ENCODE peak calls at places on chromosomes 12 and 14, in six cellular contexts. D, J, S, G, V and N are unnamed samples.

GRCh38 chr12:2057041-2057792 is 4.4 kb downstream of the CACNA1C start:
- ATAC-seq in S (peak; percentile 78), V (no peak), G (no peak), D (no peak), J (peak; percentile 17), N (no peak)

GRCh38 chr12:108234155-108234554 is 105.0 kb downstream of the CMKLR1 start:
- ATAC-seq in G (no peak), V (no peak), J (peak; percentile 73), D (no peak), S (no peak), N (no peak)

GRCh38 chr12:121026274-121027045 is 10.2 kb upstream of the C12orf43 start:
- ATAC-seq in G (no peak), D (peak; percentile 64), V (no peak), J (no peak), S (peak; percentile 87), N (no peak)

GRCh38 chr14:91246051-91246852 is 1.7 kb upstream of the GPR68 start:
- ATAC-seq in G (peak; percentile 73), J (no peak), S (no peak), V (peak; percentile 65), D (no peak), N (no peak)

GRCh38 chr14:68526420-68527105 is 266.3 kb downstream of the ZFP36L1 start:
- ATAC-seq in S (no peak), G (no peak), V (no peak), D (no peak), J (peak; percentile 48), N (no peak)

GRCh38 chr12:50734409-50735263 is 29.3 kb upstream of the ATF1 start:
- ATAC-seq in S (peak; percentile 78), G (peak; percentile 37), D (peak; percentile 88), V (no peak), J (peak; percentile 50), N (no peak)

GRCh38 chr14:20799955-20800544 is 2.6 kb downstream of the RNASE1 start:
- ATAC-seq in V (no peak), S (peak; percentile 70), J (peak; percentile 51), D (no peak), G (no peak), N (peak; percentile 75)

GRCh38 chr14:73754911-73755360 is 40.8 kb upstream of the PNMA1 start:
- ATAC-seq in V (no peak), J (peak; percentile 20), D (no peak), G (no peak), S (no peak), N (no peak)

GRCh38 chr14:79332504-79333197 is 878.7 kb downstream of the DIO2 start:
- ATAC-seq in J (no peak), V (no peak), D (no peak), G (no peak), S (no peak), N (no peak)

GRCh38 chr14:52351561-52352491 is 37.7 kb downstream of the PTGER2 start:
- ATAC-seq in S (no peak), J (peak; percentile 69), G (peak; percentile 96), D (peak; percentile 92), V (peak; percentile 95), N (peak; percentile 79)

GRCh38 chr12:127621366-127621765 is 645.6 kb upstream of the TMEM132C start:
- ATAC-seq in V (no peak), J (no peak), G (peak; percentile 39), S (no peak), D (no peak), N (no peak)